ENCODE peak calls at places on chromosomes 7 and 10, in ten cellular contexts. I is epithelial cell of esophagus; L is colonic mucosa; B is astrocyte of the hippocampus; M is activated gamma-delta T cell treated with Interleukin-2 at 50 U/mL for 16 hours; W is G401; U is effector memory CD4-positive, alpha-beta T cell; N is hippocampal formation; Y is T1000; R is anterior cingulate cortex. Z is an unnamed sample.

GRCh38 chr10:43231523-43232078 is 35.3 kb downstream of the RASGEF1A start:
- DNase-seq in I (no peak), L (no peak), B (no peak), M (peak; percentile 56), W (no peak), U (no peak), N (no peak), Y (no peak), R (no peak), Z (no peak)

GRCh38 chr7:149725426-149725821 is 48.0 kb downstream of the ZNF467 start:
- DNase-seq in I (no peak), L (no peak), B (no peak), M (no peak), W (no peak), U (no peak), N (no peak), Y (no peak), R (no peak), Z (no peak)

GRCh38 chr7:55250313-55250712 is 114.8 kb upstream of the LANCL2 start:
- DNase-seq in I (peak; percentile 45), L (peak; percentile 56), B (no peak), M (no peak), W (no peak), U (no peak), N (no peak), Y (no peak), R (no peak), Z (peak; percentile 23)

GRCh38 chr7:131008840-131009651 is 275.0 kb upstream of the KLF14 start:
- DNase-seq in I (no peak), L (no peak), B (peak; percentile 45), M (no peak), W (peak; percentile 44), U (no peak), N (no peak), Y (no peak), R (no peak), Z (no peak)

GRCh38 chr10:69413221-69413865 is 3.4 kb downstream of the TACR2 start:
- DNase-seq in I (peak; percentile 65), L (no peak), B (peak; percentile 86), M (peak; percentile 30), W (peak; percentile 99), U (no peak), N (peak; percentile 68), Y (no peak), R (peak; percentile 55), Z (peak; percentile 78)

GRCh38 chr7:50502947-50503346 is 52.8 kb upstream of the FIGNL1 start:
- DNase-seq in I (no peak), L (no peak), B (peak; percentile 53), M (no peak), W (no peak), U (no peak), N (no peak), Y (no peak), R (no peak), Z (peak; percentile 52)

GRCh38 chr7:68107256-68107655 is 1110.6 kb downstream of the TYW1 start:
- DNase-seq in I (no peak), L (no peak), B (peak; percentile 71), M (no peak), W (no peak), U (no peak), N (no peak), Y (no peak), R (no peak), Z (no peak)

GRCh38 chr10:128173383-128173782 is 47.2 kb upstream of the MKI67 start:
- DNase-seq in I (peak; percentile 37), L (no peak), B (peak; percentile 18), M (no peak), W (no peak), U (no peak), N (no peak), Y (no peak), R (no peak), Z (peak; percentile 40)

GRCh38 chr7:119724041-119724792 is 548.8 kb upstream of the KCND2 start:
- DNase-seq in I (no peak), L (no peak), B (no peak), M (no peak), W (peak; percentile 92), U (no peak), N (no peak), Y (no peak), R (no peak), Z (no peak)

GRCh38 chr7:157676001-157676400 is 339.2 kb downstream of the DNAJB6 start:
- DNase-seq in I (no peak), L (no peak), B (no peak), M (no peak), W (no peak), U (no peak), N (no peak), Y (no peak), R (no peak), Z (no peak)

GRCh38 chr7:5776894-5777645 is 4.4 kb downstream of the RNF216 start:
- DNase-seq in I (no peak), L (no peak), B (no peak), M (peak; percentile 7), W (peak; percentile 22), U (no peak), N (no peak), Y (no peak), R (no peak), Z (no peak)

GRCh38 chr7:36260481-36260880 is 107.4 kb downstream of the EEPD1 start:
- DNase-seq in I (no peak), L (no peak), B (no peak), M (no peak), W (no peak), U (no peak), N (no peak), Y (no peak), R (no peak), Z (no peak)

GRCh38 chr10:87093461-87094372 is 926 bp downstream of the GLUD1 start:
- DNase-seq in I (peak; percentile 71), L (peak; percentile 80), B (peak; percentile 68), M (peak; percentile 54), W (peak; percentile 66), U (peak; percentile 46), N (no peak), Y (no peak), R (peak; percentile 21), Z (peak; percentile 57)

GRCh38 chr7:113367187-113367586 is 248.8 kb upstream of the SMIM30 start:
- DNase-seq in I (peak; percentile 11), L (no peak), B (peak; percentile 12), M (no peak), W (no peak), U (no peak), N (no peak), Y (no peak), R (no peak), Z (peak; percentile 1)

GRCh38 chr7:140525741-140526140 is 46.4 kb upstream of the MKRN1 start:
- DNase-seq in I (peak; percentile 78), L (peak; percentile 77), B (no peak), M (peak; percentile 27), W (no peak), U (peak; percentile 4), N (no peak), Y (no peak), R (no peak), Z (no peak)

GRCh38 chr10:101782811-101783735 is at the start of gene NPM3:
- DNase-seq in I (peak; percentile 76), L (peak; percentile 91), B (peak; percentile 89), M (peak; percentile 76), W (peak; percentile 72), U (peak; percentile 56), N (peak; percentile 45), Y (peak; percentile 67), R (peak; percentile 64), Z (peak; percentile 82)

GRCh38 chr10:132826524-132827422 is 40.8 kb upstream of the NKX6-2 start:
- DNase-seq in I (no peak), L (no peak), B (no peak), M (no peak), W (no peak), U (no peak), N (no peak), Y (no peak), R (no peak), Z (no peak)

GRCh38 chr10:60942604-60943269 is 1.2 kb downstream of the RHOBTB1 start:
- DNase-seq in I (peak; percentile 24), L (peak; percentile 49), B (peak; percentile 55), M (peak; percentile 17), W (no peak), U (no peak), N (peak; percentile 61), Y (no peak), R (peak; percentile 45), Z (peak; percentile 79)

GRCh38 chr7:44087914-44088838 is 5.8 kb upstream of the POLM start:
- DNase-seq in I (peak; percentile 41), L (peak; percentile 49), B (peak; percentile 59), M (no peak), W (peak; percentile 70), U (no peak), N (no peak), Y (peak; percentile 70), R (no peak), Z (peak; percentile 64)